ENCODE peak calls at places on chromosomes 2 and 18, in eight cellular contexts. X is nephron progenitor cell, B is PC-3, T is neural progenitor cell, Y is colonic mucosa, Z is cardiac muscle cell, A is pancreas, D is NB4. M is an unnamed sample.

GRCh38 chr2:222572761-222573174 is 83.1 kb downstream of the FARSB start:
- DNase-seq in X (no peak), B (peak; percentile 49), T (no peak), Y (no peak), Z (peak; percentile 75), A (no peak), D (peak; percentile 42), M (no peak)

GRCh38 chr18:58095251-58095650 is 51.2 kb downstream of the NEDD4L start:
- DNase-seq in X (peak; percentile 47), B (no peak), T (peak; percentile 59), Y (no peak), Z (no peak), A (no peak), D (no peak), M (no peak)

GRCh38 chr2:189506514-189506976 is 65.3 kb downstream of the WDR75 start:
- DNase-seq in X (no peak), B (peak; percentile 5), T (no peak), Y (no peak), Z (peak; percentile 54), A (no peak), D (peak; percentile 55), M (no peak)

GRCh38 chr2:189412330-189412953 is 28.8 kb upstream of the WDR75 start:
- DNase-seq in X (peak; percentile 43), B (peak; percentile 67), T (peak; percentile 29), Y (peak; percentile 40), Z (peak; percentile 83), A (no peak), D (peak; percentile 55), M (no peak)

GRCh38 chr2:169705927-169706326 is 11.7 kb downstream of the PHOSPHO2 start:
- DNase-seq in X (no peak), B (no peak), T (no peak), Y (no peak), Z (peak; percentile 95), A (no peak), D (no peak), M (no peak)

GRCh38 chr18:33577688-33578370 is at the start of gene ASXL3:
- DNase-seq in X (peak; percentile 68), B (no peak), T (peak; percentile 80), Y (peak; percentile 64), Z (peak; percentile 14), A (peak; percentile 28), D (no peak), M (no peak)

GRCh38 chr2:169397697-169398096 is 35.4 kb upstream of the LRP2 start:
- DNase-seq in X (no peak), B (peak; percentile 36), T (peak; percentile 8), Y (no peak), Z (peak; percentile 21), A (no peak), D (peak; percentile 22), M (no peak)

GRCh38 chr2:148000095-148000494 is 20.4 kb downstream of the ORC4 start:
- DNase-seq in X (no peak), B (no peak), T (no peak), Y (no peak), Z (no peak), A (no peak), D (no peak), M (no peak)

DNA sequence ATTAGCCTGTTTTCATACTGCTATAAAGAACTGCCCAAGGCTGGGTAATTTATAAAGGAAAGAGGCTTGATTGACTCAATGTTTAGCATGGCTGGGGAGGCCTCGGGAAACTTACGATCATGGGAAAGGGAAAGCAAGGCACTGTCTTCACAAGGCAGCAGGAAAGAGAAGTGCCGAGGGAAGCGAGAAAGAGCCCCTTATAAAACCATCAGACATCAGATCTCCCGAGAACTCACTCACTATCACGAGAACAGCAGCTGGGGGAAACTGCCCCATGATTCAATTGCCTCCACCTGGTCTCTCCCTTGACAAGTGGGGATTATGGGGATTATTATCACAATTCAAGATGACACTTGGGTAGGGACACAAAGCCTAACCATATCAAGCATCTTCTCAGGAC is 23.3 kb downstream of the RHOB start:
- DNase-seq in X (no peak), B (no peak), T (no peak), Y (no peak), Z (no peak), A (no peak), D (no peak), M (peak; percentile 17)
- TF ChIP-seq CTCF in X (no peak), B (no peak), T (no peak), Y (no peak), Z (no peak), A (no peak), D (no peak), M (no peak)

GRCh38 chr2:47653909-47654789 is 128.8 kb upstream of the MSH6 start:
- DNase-seq in X (peak; percentile 54), B (peak; percentile 75), T (peak; percentile 73), Y (peak; percentile 68), Z (peak; percentile 74), A (peak; percentile 29), D (peak; percentile 46), M (no peak)

GRCh38 chr2:47654790-47655562 is 128.0 kb upstream of the MSH6 start:
- DNase-seq in X (no peak), B (peak; percentile 69), T (peak; percentile 23), Y (no peak), Z (no peak), A (no peak), D (no peak), M (no peak)

GRCh38 chr2:47651296-47651695 is 131.6 kb upstream of the MSH6 start:
- DNase-seq in X (no peak), B (no peak), T (no peak), Y (no peak), Z (no peak), A (peak; percentile 71), D (no peak), M (no peak)

GRCh38 chr2:47652041-47652713 is 130.8 kb upstream of the MSH6 start:
- DNase-seq in X (no peak), B (no peak), T (no peak), Y (no peak), Z (no peak), A (no peak), D (no peak), M (no peak)

GRCh38 chr2:47653036-47653435 is 129.9 kb upstream of the MSH6 start:
- DNase-seq in X (no peak), B (no peak), T (no peak), Y (no peak), Z (no peak), A (no peak), D (no peak), M (no peak)
- TF ChIP-seq CTCF in X (no peak), B (no peak), T (no peak), Y (no peak), Z (no peak), A (no peak), D (no peak), M (no peak)

DNA sequence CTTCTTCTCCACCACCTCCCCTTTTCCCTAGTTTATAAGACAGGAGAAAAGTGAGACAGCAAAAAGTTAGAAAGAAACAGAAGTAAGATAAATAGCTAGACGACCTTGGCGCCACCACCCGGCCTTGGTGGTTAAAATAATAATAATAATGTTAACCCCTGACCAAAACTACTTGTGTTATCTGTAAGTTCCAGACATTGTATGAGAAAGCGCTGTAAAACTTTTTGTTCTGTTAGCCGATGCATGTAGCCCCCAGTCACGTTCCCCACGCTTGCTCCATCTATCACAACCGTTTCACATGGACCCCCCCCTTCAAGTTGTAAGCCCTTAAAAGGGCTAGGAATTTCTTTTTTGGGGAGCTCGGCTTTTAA is 1.5 kb upstream of the BUB1 start:
- DNase-seq in X (no peak), B (peak; percentile 19), T (no peak), Y (no peak), Z (peak; percentile 34), A (no peak), D (peak; percentile 45), M (no peak)
- TF ChIP-seq CTCF in X (no peak), B (peak; percentile 47), T (no peak), Y (no peak), Z (peak; percentile 9), A (no peak), D (peak; percentile 12), M (no peak)

GRCh38 chr2:217394510-217395351 is 534.9 kb upstream of the TNP1 start:
- DNase-seq in X (no peak), B (peak; percentile 55), T (no peak), Y (no peak), Z (peak; percentile 18), A (no peak), D (no peak), M (no peak)

GRCh38 chr2:217396165-217396564 is 536.3 kb upstream of the TNP1 start:
- DNase-seq in X (no peak), B (peak; percentile 61), T (no peak), Y (no peak), Z (no peak), A (no peak), D (no peak), M (no peak)

GRCh38 chr2:217396586-217396985 is 536.7 kb upstream of the TNP1 start:
- DNase-seq in X (no peak), B (no peak), T (no peak), Y (no peak), Z (no peak), A (no peak), D (no peak), M (no peak)

GRCh38 chr2:217393585-217394032 is 533.7 kb upstream of the TNP1 start:
- DNase-seq in X (no peak), B (peak; percentile 9), T (no peak), Y (peak; percentile 45), Z (peak; percentile 86), A (no peak), D (no peak), M (no peak)

GRCh38 chr2:217392930-217393584 is 533.2 kb upstream of the TNP1 start:
- DNase-seq in X (no peak), B (no peak), T (no peak), Y (no peak), Z (no peak), A (no peak), D (no peak), M (no peak)
- TF ChIP-seq CTCF in X (no peak), B (no peak), T (no peak), Y (no peak), Z (no peak), A (no peak), D (no peak), M (no peak)

GRCh38 chr2:7567646-7568045 is 650.4 kb downstream of the RNF144A start:
- DNase-seq in X (no peak), B (no peak), T (no peak), Y (peak; percentile 17), Z (no peak), A (no peak), D (no peak), M (no peak)
- TF ChIP-seq CTCF in X (no peak), B (no peak), T (no peak), Y (no peak), Z (no peak), A (no peak), D (no peak), M (no peak)

M was measured in CD14-positive monocyte.